ENCODE peak calls at places on chromosomes 5 and 9, in five cellular contexts. Y is DMS 273 treated with DMSO at 0.1 percent for 48 hours; F is mesothelial cell of epicardium; G is stimulated activated naive CD8-positive, alpha-beta T cell treated with anti-CD3 and anti-CD28 coated beads, Interleukin-15, amount 100 ng/mL, for 72 hours; W is stimulated activated CD8-positive, alpha-beta memory T cell treated with anti-CD3 and anti-CD28 coated beads, Interleukin-4, amount 100 ng/mL, for 48 hours. R is an unnamed sample.

GRCh38 chr9:1434082-1434481 is 383.9 kb downstream of the DMRT2 start:
- DNase-seq in F (no peak), G (no peak), W (no peak), Y (no peak), R (no peak)

GRCh38 chr5:32319392-32319791 is 6.7 kb upstream of the MTMR12 start:
- DNase-seq in Y (no peak), W (no peak), G (no peak), F (no peak), R (no peak)

GRCh38 chr9:113541019-113541900 is 77.7 kb downstream of the RGS3 start:
- DNase-seq in W (no peak), G (no peak), Y (no peak), F (no peak), R (no peak)

GRCh38 chr9:134167530-134167931 is 3.2 kb upstream of the RNU6ATAC start:
- DNase-seq in Y (no peak), W (no peak), G (no peak), F (no peak), R (no peak)

GRCh38 chr9:16611001-16611400 is 259.5 kb downstream of the BNC2 start:
- DNase-seq in F (no peak), W (no peak), G (no peak), Y (no peak), R (no peak)

GRCh38 chr9:80143899-80144298 is 572.1 kb downstream of the TLE4 start:
- DNase-seq in G (no peak), F (no peak), W (no peak), Y (no peak), R (no peak)

GRCh38 chr9:13491493-13492424 is 212.3 kb upstream of the MPDZ start:
- DNase-seq in F (no peak), G (no peak), W (no peak), Y (no peak), R (no peak)

GRCh38 chr5:169979871-169980270 is 424 bp downstream of the INSYN2B start:
- DNase-seq in W (no peak), Y (no peak), F (no peak), G (no peak), R (no peak)

GRCh38 chr5:52853573-52854163 is 66.0 kb downstream of the ITGA1 start:
- DNase-seq in Y (no peak), F (no peak), W (no peak), G (no peak), R (no peak)

GRCh38 chr5:2697446-2698200 is 53.9 kb downstream of the IRX2 start:
- DNase-seq in W (no peak), Y (no peak), G (no peak), F (no peak), R (no peak)

GRCh38 chr5:159762921-159763320 is 153.4 kb upstream of the ADRA1B start:
- DNase-seq in G (no peak), F (no peak), W (no peak), Y (no peak), R (no peak)

GRCh38 chr9:97689401-97689800 is 7.7 kb downstream of the XPA start:
- DNase-seq in W (no peak), F (no peak), Y (no peak), G (no peak), R (no peak)

GRCh38 chr9:95499101-95499676 is 17.6 kb downstream of the PTCH1 start:
- DNase-seq in F (no peak), W (no peak), G (no peak), Y (no peak), R (no peak)